ENCODE peak calls at places on chromosomes 3 and 15, in four cellular contexts. One of them, this sample, is unnamed.

GRCh38 chr3:42052867-42053351 is 38.2 kb upstream of the TRAK1 start:
- DNase-seq in HCT116: no peak
- DNase-seq in K562: no peak
- DNase-seq in SK-N-SH: no peak
- DNase-seq in this sample: no peak

GRCh38 chr15:59168536-59168935 is 38.1 kb upstream of the LDHAL6B start:
- DNase-seq in HCT116: no peak
- DNase-seq in K562: no peak
- DNase-seq in SK-N-SH: no peak
- DNase-seq in this sample: no peak

GRCh38 chr3:122962149-122962548 is 65.4 kb downstream of the SEMA5B start:
- DNase-seq in HCT116: no peak
- DNase-seq in K562: no peak
- DNase-seq in SK-N-SH: no peak
- DNase-seq in this sample: no peak

GRCh38 chr3:13559751-13560540 is 11.0 kb downstream of the FBLN2 start:
- DNase-seq in HCT116: no peak
- DNase-seq in K562: no peak
- DNase-seq in SK-N-SH: no peak
- DNase-seq in this sample: no peak

GRCh38 chr3:9014189-9014588 is 50.9 kb upstream of the RAD18 start:
- DNase-seq in HCT116: no peak
- DNase-seq in K562: no peak
- DNase-seq in SK-N-SH: no peak
- DNase-seq in this sample: no peak

GRCh38 chr3:10445561-10445960 is 59.8 kb downstream of the ATP2B2 start:
- DNase-seq in HCT116: no peak
- DNase-seq in K562: no peak
- DNase-seq in SK-N-SH: no peak
- DNase-seq in this sample: no peak

GRCh38 chr15:38102972-38103371 is 149.7 kb upstream of the SPRED1 start:
- DNase-seq in HCT116: no peak
- DNase-seq in K562: no peak
- DNase-seq in SK-N-SH: no peak
- DNase-seq in this sample: no peak

GRCh38 chr3:129259612-129260477 is 10.4 kb downstream of the COPG1 start:
- DNase-seq in HCT116: no peak
- DNase-seq in K562: no peak
- DNase-seq in SK-N-SH: no peak
- DNase-seq in this sample: no peak

GRCh38 chr15:92365079-92365478 is 28.6 kb upstream of the ST8SIA2 start:
- DNase-seq in HCT116: no peak
- DNase-seq in K562: no peak
- DNase-seq in SK-N-SH: no peak
- DNase-seq in this sample: no peak

GRCh38 chr15:57376695-57377477 is 581 bp downstream of the CGNL1 start:
- DNase-seq in HCT116: no peak
- DNase-seq in K562: peak
- DNase-seq in SK-N-SH: no peak
- DNase-seq in this sample: no peak

DNA sequence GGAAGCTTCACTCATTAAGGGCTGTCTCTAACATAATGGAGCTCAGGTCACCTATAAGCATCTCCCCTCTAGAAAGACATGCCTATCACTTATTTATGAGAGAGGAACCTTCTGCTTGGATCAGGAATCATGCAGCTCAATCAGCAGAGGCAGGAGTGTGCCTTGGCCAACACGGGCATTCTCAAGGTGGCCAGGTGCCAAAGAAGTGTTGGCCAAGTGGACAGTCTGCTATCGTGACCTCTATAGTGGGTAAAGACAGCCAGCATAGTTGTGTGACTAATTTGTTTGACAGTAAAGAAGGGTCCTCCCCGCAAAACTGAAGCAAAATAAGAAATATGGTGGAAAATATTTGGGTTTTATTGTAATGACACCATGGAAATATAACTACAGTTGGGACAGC is 14.7 kb upstream of the AGTR1 start:
- DNase-seq in HCT116: no peak
- DNase-seq in K562: no peak
- DNase-seq in SK-N-SH: no peak
- DNase-seq in this sample: no peak
- TF ChIP-seq JUND in HCT116: no peak
- TF ChIP-seq JUND in K562: no peak
- TF ChIP-seq JUND in SK-N-SH: no peak
- TF ChIP-seq JUND in this sample: no peak

GRCh38 chr3:165892565-165892964 is 55.3 kb upstream of the BCHE start:
- DNase-seq in HCT116: no peak
- DNase-seq in K562: no peak
- DNase-seq in SK-N-SH: no peak
- DNase-seq in this sample: no peak

DNA sequence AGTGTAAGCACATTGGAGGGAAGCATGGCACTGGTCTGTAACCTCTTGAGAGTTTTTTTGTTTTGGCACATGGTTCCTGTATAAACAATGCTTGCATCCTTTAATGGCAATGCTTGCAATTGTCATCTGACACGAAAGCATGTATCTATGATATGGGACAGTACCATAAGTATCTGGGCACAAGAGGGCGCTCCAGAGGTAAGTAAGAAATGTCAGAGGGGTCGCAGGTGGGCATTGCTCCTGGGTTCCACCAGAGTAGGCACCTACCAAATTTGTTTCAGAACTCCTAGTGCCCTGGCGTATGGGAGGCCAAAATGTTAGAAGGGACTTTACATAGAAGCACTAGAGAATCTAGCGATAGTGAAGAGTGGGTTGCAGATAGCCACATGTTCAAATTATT is 58.7 kb upstream of the BCHE start:
- DNase-seq in HCT116: peak
- DNase-seq in K562: peak
- DNase-seq in SK-N-SH: peak
- DNase-seq in this sample: peak
- TF ChIP-seq JUND in HCT116: no peak
- TF ChIP-seq JUND in K562: no peak
- TF ChIP-seq JUND in SK-N-SH: no peak
- TF ChIP-seq JUND in this sample: no peak

DNA sequence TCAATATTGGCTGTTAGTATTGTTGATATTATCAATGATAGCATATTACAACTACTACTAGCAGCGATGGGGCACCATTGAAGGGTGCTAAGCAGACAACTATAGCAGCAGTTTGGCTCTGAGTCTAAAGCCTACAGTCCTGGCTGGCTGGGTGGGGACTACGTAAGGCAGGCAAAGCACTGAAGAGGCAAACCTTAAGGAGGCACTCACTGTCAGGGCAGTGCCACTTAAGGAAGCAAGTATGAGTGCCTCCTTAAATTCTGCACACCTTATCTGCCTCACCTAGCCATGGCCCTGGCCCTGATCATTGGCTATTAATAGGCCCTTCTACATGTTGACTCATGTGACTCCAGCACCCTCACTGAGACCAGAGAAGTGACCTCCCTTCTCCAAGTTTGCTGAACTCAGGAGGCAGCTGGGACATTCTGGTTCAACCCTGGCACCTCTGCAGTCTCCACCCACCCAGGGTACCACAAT is 20.6 kb downstream of the CDCP1 start:
- DNase-seq in HCT116: peak
- DNase-seq in K562: no peak
- DNase-seq in SK-N-SH: no peak
- DNase-seq in this sample: no peak
- TF ChIP-seq JUND in HCT116: no peak
- TF ChIP-seq JUND in K562: no peak
- TF ChIP-seq JUND in SK-N-SH: no peak
- TF ChIP-seq JUND in this sample: no peak

GRCh38 chr15:90336705-90337141 is 15.4 kb upstream of the ZNF774 start:
- DNase-seq in HCT116: no peak
- DNase-seq in K562: no peak
- DNase-seq in SK-N-SH: no peak
- DNase-seq in this sample: peak
- TF ChIP-seq JUND in HCT116: no peak
- TF ChIP-seq JUND in K562: no peak
- TF ChIP-seq JUND in SK-N-SH: no peak
- TF ChIP-seq JUND in this sample: no peak

DNA sequence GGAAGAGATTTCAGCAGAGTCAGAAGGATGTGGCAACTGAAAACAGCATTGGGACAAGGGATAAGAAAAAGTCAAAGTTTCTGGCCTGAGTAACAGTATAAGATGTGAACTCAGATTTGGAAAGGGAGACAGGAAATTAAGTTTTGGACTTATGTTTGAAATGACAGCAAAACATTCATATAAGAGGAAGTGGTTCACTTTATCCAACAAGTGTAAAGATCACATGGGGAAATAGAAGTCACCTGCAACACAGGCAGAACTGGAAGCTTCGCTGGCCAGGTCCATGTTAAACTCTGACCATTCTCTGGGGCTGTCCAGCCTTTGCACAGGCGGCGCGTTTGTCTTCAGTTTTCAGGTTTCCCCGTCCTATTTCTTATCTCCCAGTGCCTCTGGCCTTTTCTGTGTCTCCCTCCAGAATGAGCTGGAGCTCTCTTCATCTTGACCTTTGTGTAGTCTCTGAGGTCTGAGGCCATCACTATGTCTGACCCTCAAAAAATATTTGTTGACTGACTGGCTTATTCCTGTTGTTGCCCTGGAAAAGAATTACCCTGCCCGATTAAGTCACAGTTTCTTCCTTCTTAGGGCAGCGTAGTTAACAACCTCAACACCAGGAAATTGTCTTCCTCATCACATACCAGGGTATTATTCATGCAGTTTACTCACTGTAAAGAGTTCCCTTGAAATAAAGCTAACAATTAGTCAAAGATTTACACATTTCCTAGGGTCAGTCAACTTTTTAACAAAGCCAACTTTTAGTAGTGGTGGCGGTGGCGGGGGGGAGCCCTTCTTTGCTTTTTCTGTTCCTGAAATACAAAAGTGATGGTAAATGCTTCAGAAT is 1.0 kb upstream of the RASA2 start:
- DNase-seq in HCT116: peak
- DNase-seq in K562: no peak
- DNase-seq in SK-N-SH: no peak
- DNase-seq in this sample: peak
- TF ChIP-seq JUND in HCT116: no peak
- TF ChIP-seq JUND in K562: no peak
- TF ChIP-seq JUND in SK-N-SH: no peak
- TF ChIP-seq JUND in this sample: no peak

GRCh38 chr3:79167651-79168416 is 600.0 kb downstream of the ROBO1 start:
- DNase-seq in HCT116: no peak
- DNase-seq in K562: no peak
- DNase-seq in SK-N-SH: no peak
- DNase-seq in this sample: no peak

GRCh38 chr3:79162653-79163052 is 605.1 kb downstream of the ROBO1 start:
- DNase-seq in HCT116: no peak
- DNase-seq in K562: no peak
- DNase-seq in SK-N-SH: no peak
- DNase-seq in this sample: no peak

DNA sequence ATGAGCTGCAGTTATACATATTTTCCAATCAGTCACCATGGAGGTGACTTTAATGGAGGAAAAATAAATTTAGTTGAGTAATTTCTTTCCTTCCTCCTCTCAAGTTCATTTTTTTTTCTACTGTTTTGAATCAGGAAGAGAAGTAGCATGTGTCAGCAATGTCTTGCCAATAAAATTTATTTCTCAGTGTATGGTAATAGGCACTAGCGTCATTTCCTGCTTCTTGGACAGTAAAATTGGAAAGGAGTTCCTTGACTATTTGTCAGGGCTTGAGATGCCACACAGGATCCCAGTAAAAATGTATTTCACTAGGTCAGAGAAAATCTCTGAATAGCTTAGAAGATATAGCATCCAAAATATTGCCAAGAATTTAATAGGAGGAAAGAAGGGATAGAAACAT is 605.9 kb downstream of the ROBO1 start:
- DNase-seq in HCT116: no peak
- DNase-seq in K562: no peak
- DNase-seq in SK-N-SH: no peak
- DNase-seq in this sample: no peak
- TF ChIP-seq JUND in HCT116: no peak
- TF ChIP-seq JUND in K562: no peak
- TF ChIP-seq JUND in SK-N-SH: no peak
- TF ChIP-seq JUND in this sample: no peak

GRCh38 chr3:132622148-132622547 is 25.1 kb downstream of the ACKR4 start:
- DNase-seq in HCT116: no peak
- DNase-seq in K562: no peak
- DNase-seq in SK-N-SH: no peak
- DNase-seq in this sample: no peak
- TF ChIP-seq JUND in HCT116: no peak
- TF ChIP-seq JUND in K562: no peak
- TF ChIP-seq JUND in SK-N-SH: no peak
- TF ChIP-seq JUND in this sample: no peak

This sample was measured in T47D.